ENCODE peak calls at places on chromosomes 6 and 20, in four cellular contexts. A, Y, F and K are unnamed samples.

GRCh38 chr6:137878810-137879285 is 11.8 kb downstream of the TNFAIP3 start:
- DNase-seq in A (peak; percentile 36), Y (no peak), F (no peak), K (no peak)

GRCh38 chr6:36126553-36127458 is 3.5 kb upstream of the MAPK13 start:
- DNase-seq in A (no peak), Y (no peak), F (peak; percentile 45), K (no peak)

GRCh38 chr20:47792021-47792618 is 6.8 kb upstream of the SULF2 start:
- DNase-seq in A (no peak), Y (no peak), F (peak; percentile 75), K (no peak)

GRCh38 chr20:40663991-40664880 is 24.8 kb downstream of the MAFB start:
- DNase-seq in A (no peak), Y (no peak), F (no peak), K (no peak)

GRCh38 chr6:143536461-143536865 is 24.9 kb upstream of the FUCA2 start:
- DNase-seq in A (no peak), Y (no peak), F (peak; percentile 34), K (peak; percentile 58)

GRCh38 chr6:51028271-51028670 is 209.6 kb downstream of the TFAP2B start:
- DNase-seq in A (no peak), Y (no peak), F (no peak), K (no peak)

GRCh38 chr6:39157511-39157910 is 42.5 kb upstream of the SAYSD1 start:
- DNase-seq in A (peak; percentile 47), Y (no peak), F (no peak), K (no peak)

GRCh38 chr6:28638915-28639314 is 113.2 kb downstream of the GPX5 start:
- DNase-seq in A (no peak), Y (no peak), F (no peak), K (no peak)

GRCh38 chr6:35600659-35601125 is 88.0 kb upstream of the TULP1 start:
- DNase-seq in A (no peak), Y (no peak), F (peak; percentile 81), K (no peak)

GRCh38 chr6:36599791-36600209 is 5.6 kb downstream of the SRSF3 start:
- DNase-seq in A (peak; percentile 51), Y (no peak), F (no peak), K (no peak)

GRCh38 chr6:112235956-112236355 is 18.4 kb downstream of the LAMA4 start:
- DNase-seq in A (no peak), Y (no peak), F (peak; percentile 86), K (peak; percentile 49)

GRCh38 chr6:125674230-125674629 is 75.2 kb upstream of the HEY2 start:
- DNase-seq in A (no peak), Y (no peak), F (no peak), K (no peak)

GRCh38 chr20:34750484-34750883 is 46.3 kb downstream of the TP53INP2 start:
- DNase-seq in A (no peak), Y (no peak), F (no peak), K (no peak)

DNA sequence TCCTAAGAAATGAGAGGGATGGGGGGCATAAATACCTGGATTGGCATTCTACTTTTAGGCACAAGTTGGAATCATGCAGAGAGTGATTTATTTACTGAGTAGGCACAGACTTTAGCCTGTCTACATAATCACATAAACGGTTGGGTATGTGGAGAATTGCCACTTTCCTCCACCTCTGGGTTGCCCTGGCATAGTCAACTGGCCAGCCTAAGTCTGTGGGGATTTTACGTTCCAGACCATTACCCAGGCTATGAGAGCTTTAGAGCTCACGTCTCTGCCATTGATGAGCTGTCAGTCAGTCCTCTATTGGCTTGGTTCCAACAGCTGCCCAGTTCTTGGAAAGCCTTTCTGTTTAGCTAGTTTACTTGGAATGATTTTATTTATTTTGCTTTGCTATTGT is 5.0 kb upstream of the BHLHE23 start:
- DNase-seq in A (no peak), Y (no peak), F (no peak), K (no peak)
- TF ChIP-seq POLR2AphosphoS5 in A (no peak), Y (no peak), F (no peak), K (no peak)

DNA sequence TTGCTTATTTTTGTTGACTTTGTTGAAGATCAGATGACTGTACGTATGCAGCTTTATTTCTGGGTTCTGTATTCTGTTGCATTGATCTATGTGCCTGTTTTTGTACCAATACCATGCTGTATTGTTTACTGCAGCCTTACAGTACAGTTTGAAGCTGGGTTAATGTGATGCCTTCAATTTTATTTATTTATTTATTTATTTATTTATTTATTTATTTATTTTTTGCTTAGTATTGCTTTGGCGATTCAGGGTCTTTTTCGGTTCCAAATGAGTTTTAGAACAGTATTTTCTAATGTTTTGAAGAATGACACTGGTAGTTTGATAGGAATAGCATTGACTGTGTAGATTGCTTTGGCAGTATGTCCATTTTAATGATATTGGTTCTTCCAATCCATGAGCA is 210.3 kb downstream of the EPM2A start:
- DNase-seq in A (no peak), Y (no peak), F (no peak), K (no peak)
- TF ChIP-seq POLR2AphosphoS5 in A (no peak), Y (no peak), F (no peak), K (no peak)

GRCh38 chr6:43668151-43669028 is 19.2 kb downstream of the MRPS18A start:
- DNase-seq in A (peak; percentile 76), Y (no peak), F (peak; percentile 73), K (peak; percentile 39)
- TF ChIP-seq POLR2AphosphoS5 in A (no peak), Y (peak; percentile 20), F (peak; percentile 50), K (no peak)

DNA sequence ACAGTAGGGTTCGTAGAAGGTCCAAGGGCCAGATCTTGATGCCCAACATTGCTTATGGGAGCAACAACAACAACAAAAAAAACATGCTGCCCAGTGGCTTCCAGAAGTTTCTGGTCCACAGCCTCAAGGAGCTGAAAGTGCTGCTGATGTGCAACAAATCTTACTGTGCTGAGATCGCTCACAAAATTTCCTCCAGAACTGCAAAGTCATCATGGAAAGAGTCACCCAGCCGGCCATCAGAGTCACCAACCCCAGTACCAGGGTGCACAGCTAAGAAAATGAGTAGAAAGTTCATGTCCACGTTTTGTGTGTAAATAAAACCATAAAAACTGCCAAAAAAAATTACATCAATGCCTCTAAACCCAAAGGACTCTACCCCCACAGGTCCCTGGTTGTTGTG is 3.8 kb downstream of the HLA-DPB1 start:
- DNase-seq in A (no peak), Y (no peak), F (no peak), K (no peak)
- TF ChIP-seq POLR2AphosphoS5 in A (no peak), Y (no peak), F (no peak), K (no peak)

DNA sequence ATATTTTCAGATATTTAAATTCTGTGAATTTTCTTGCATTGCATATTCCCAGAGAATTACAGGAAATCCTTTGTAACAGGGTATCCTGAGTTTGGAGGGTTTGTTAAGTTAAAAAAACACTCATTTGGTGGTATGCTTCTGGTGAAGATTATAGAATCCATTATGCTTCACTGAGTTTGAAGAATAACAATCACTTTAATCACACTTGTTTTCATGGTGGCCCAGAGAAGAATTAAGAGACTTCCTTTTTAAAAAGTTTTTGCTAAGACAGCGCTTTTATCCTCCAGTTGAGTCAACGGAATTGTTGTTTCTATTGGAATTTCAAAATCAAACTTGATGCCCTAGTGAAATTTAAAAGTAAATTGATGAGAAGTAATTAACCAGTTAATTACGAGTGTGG is 17.4 kb downstream of the PLEKHG1 start:
- DNase-seq in A (no peak), Y (no peak), F (peak; percentile 74), K (no peak)
- TF ChIP-seq POLR2AphosphoS5 in A (no peak), Y (no peak), F (no peak), K (no peak)